ENCODE peak calls at places on chromosomes 4 and X, in seven cellular contexts. W is testis, X is prostate gland, C is body of pancreas, G is AG04450, Z is aorta, P is lower lobe of right lung. Q is an unnamed sample.

GRCh38 chrX:45628041-45628440 is 427.4 kb upstream of the DIPK2B start:
- DNase-seq in P (no peak), C (no peak), X (no peak), W (no peak), Z (no peak), G (no peak), Q (no peak)

GRCh38 chrX:67612231-67612630 is 68.4 kb downstream of the AR start:
- DNase-seq in C (no peak), W (no peak), Z (no peak), X (no peak), P (no peak), G (peak), Q (no peak)

GRCh38 chr4:140937866-140938265 is 181.7 kb upstream of the TBC1D9 start:
- DNase-seq in Z (no peak), W (no peak), C (no peak), G (no peak), X (no peak), P (no peak), Q (no peak)

GRCh38 chrX:100625985-100626491 is 10.6 kb downstream of the TSPAN6 start:
- DNase-seq in X (no peak), G (no peak), W (no peak), Z (no peak), C (no peak), P (no peak), Q (no peak)

GRCh38 chr4:92100980-92101379 is 202.8 kb upstream of the GRID2 start:
- DNase-seq in G (no peak), Z (no peak), C (peak), P (no peak), X (no peak), W (no peak), Q (peak)

GRCh38 chr4:77564231-77564630 is 41.4 kb upstream of the CXCL13 start:
- DNase-seq in C (peak), W (peak), X (peak), Z (no peak), P (no peak), G (no peak), Q (no peak)

GRCh38 chr4:137531121-137531520 is 1.2 kb downstream of the PCDH18 start:
- DNase-seq in C (no peak), P (no peak), G (no peak), X (no peak), Z (peak), W (peak), Q (no peak)

GRCh38 chr4:157052429-157053040 is 23.4 kb upstream of the GLRB start:
- DNase-seq in C (no peak), P (no peak), Z (no peak), W (no peak), G (no peak), X (no peak), Q (no peak)

GRCh38 chrX:40998123-40998522 is 87.1 kb upstream of the USP9X start:
- DNase-seq in X (no peak), W (no peak), Z (no peak), P (no peak), C (no peak), G (no peak), Q (no peak)

GRCh38 chrX:2614911-2615310 is 76.2 kb upstream of the CD99 start:
- DNase-seq in X (no peak), W (no peak), G (peak), C (no peak), Z (no peak), P (no peak), Q (no peak)

GRCh38 chrX:103356023-103356798 is at the start of gene TCEAL9:
- DNase-seq in Z (peak), W (peak), X (peak), G (peak), P (peak), C (peak), Q (no peak)

DNA sequence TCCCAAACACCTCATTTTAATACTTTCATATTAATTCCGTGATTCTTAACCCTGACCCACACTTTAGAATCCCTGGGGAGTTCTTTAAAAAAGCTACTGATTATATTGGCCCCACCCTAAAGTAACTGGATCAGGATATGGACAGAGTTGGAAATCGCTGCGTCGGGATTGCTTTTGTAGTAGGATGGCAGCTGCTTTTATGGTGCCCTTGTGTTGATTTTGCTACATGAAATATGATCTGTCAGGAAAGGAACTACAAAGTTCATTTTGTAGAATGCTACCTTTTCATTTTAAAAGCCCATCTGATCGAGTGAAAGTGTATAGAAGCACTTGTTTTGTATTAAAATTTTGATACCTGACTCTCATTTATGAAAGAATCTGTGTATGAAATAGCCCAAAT is 43.6 kb downstream of the TMEM131L start:
- DNase-seq in C (no peak), Z (no peak), G (no peak), X (peak), W (no peak), P (no peak), Q (no peak)
- H3K27ac ChIP-seq in C (no peak), Z (no peak), G (no peak), X (no peak), W (no peak), P (no peak), Q (no peak)

GRCh38 chr4:102312447-102312846 is 32.8 kb downstream of the SLC39A8 start:
- DNase-seq in P (no peak), Z (no peak), W (no peak), C (no peak), G (no peak), X (no peak), Q (no peak)
- H3K27ac ChIP-seq in P (no peak), Z (no peak), W (no peak), C (no peak), G (no peak), X (no peak), Q (no peak)

DNA sequence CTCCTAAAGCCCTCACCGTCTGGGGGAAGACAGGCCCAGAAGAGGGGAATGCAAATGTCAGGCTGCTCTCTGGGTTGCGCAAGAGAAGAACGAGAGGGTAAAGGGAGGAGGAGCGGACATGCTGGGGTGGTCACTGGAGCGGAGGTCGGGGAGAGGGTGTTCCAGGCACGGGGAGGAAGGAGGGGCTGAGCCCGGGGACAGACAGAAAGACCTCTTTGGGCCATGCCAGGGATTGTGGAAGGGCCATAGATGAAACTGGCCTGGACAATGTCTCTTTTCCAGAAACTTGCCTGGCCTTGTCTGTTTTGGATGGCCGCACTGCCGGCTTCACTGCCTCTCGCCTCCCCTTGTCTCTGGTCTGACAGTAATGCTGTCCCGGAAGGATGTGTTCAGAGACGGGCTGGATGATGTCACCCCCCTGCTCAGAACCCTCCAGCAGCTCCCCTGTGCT is 121.0 kb downstream of the SORCS2 start:
- DNase-seq in Z (no peak), W (peak), C (no peak), P (no peak), G (no peak), X (no peak), Q (no peak)
- H3K27ac ChIP-seq in Z (no peak), W (no peak), C (no peak), P (no peak), G (no peak), X (peak), Q (no peak)

GRCh38 chrX:13223868-13224555 is 95.8 kb downstream of the ATXN3L start:
- DNase-seq in G (peak), X (no peak), C (peak), W (no peak), Z (no peak), P (no peak), Q (peak)

GRCh38 chrX:13215729-13216128 is 104.1 kb downstream of the ATXN3L start:
- DNase-seq in X (no peak), C (no peak), Z (no peak), G (peak), P (no peak), W (no peak), Q (no peak)

GRCh38 chrX:13216139-13216538 is 103.7 kb downstream of the ATXN3L start:
- DNase-seq in X (no peak), W (no peak), C (no peak), Z (no peak), P (no peak), G (peak), Q (no peak)

GRCh38 chrX:13220916-13221315 is 98.9 kb downstream of the ATXN3L start:
- DNase-seq in W (no peak), P (no peak), Z (no peak), G (peak), X (no peak), C (no peak), Q (peak)

DNA sequence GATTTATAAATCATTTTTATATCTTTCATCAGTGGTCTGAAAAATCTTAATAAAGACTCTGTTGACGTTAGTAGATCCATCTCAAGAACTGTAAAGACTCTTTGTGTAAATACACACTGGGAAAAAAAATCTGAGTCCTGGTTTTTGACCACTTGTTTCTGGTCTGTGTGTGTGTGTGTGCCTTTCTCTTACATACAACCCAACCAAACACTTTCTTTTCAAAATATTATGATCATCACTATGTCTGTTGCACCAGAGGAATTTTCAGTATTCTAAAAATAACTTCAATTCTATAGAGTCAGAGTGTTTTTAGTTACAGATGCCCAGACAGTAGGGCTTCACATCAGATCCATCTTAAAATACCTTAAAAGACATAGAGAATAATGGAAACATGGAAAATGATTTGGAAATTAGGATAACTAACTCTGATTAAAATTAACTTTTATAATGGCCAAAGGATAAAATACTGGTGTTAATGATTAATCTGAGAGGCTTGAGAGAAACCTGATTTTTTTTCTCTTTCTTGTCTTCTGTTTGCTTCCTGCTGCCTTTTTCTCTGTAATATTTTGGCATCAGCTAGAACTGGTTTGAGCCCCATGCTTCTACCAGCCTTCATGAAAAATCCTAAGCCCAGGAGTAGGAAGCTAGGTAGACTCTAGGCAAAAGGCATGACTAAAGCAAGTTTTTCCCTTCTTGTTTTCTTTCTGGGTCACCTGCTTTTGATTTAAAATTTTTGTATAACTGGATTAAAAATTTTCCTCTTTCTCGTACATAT is 99.7 kb downstream of the ATXN3L start:
- DNase-seq in C (no peak), Z (no peak), P (no peak), X (no peak), W (no peak), G (peak), Q (no peak)
- H3K27ac ChIP-seq in C (no peak), Z (no peak), P (no peak), X (no peak), W (no peak), G (peak), Q (no peak)

DNA sequence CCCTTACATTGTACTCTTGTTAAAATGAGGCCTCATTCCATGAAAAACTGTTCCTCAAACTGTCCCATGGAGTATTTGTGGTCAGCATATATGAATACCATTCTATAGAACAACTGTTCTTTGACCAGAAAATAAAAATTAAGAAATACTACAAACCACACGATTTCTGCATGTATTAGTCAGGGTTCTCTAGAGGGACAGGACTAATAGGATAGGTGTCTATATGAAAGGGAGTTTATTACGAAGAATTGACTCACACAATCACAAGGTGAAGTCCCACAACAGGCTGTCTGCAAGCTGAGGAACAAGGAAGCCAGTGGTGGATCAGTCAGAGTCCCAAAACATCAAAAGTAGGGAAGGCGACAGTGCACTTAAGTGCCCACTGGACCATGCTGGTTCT is 35.0 kb downstream of the GEMIN8 start:
- DNase-seq in P (no peak), W (no peak), Z (no peak), G (no peak), X (no peak), C (no peak), Q (peak)
- H3K27ac ChIP-seq in P (no peak), W (no peak), Z (no peak), G (no peak), X (no peak), C (no peak), Q (peak)

GRCh38 chr4:5166377-5166776 is 115.1 kb downstream of the STK32B start:
- DNase-seq in C (no peak), X (no peak), Z (no peak), G (no peak), P (no peak), W (no peak), Q (no peak)
- H3K27ac ChIP-seq in C (no peak), X (no peak), Z (no peak), G (no peak), P (no peak), W (no peak), Q (no peak)

Q was measured in epithelial cell of prostate.